ENCODE peak calls at places on chromosomes 16 and 17, in seven cellular contexts. L, D, K, W, M, R and J are unnamed samples.

GRCh38 chr17:17237026-17237799 is at the start of gene FLCN:
- DNase-seq in L (peak), D (peak), K (peak), W (peak), M (peak), R (peak), J (peak)

GRCh38 chr17:39213852-39214251 is 11.9 kb downstream of the STAC2 start:
- DNase-seq in L (no peak), D (peak), K (peak), W (no peak), M (no peak), R (no peak), J (no peak)

GRCh38 chr17:77420476-77420803 is 279.7 kb downstream of the SEC14L1 start:
- DNase-seq in L (no peak), D (no peak), K (no peak), W (no peak), M (no peak), R (no peak), J (no peak)

GRCh38 chr17:56185905-56186783 is 32.9 kb downstream of the ANKFN1 start:
- DNase-seq in L (no peak), D (no peak), K (peak), W (no peak), M (no peak), R (no peak), J (peak)

GRCh38 chr17:9022553-9023388 is 1.5 kb downstream of the NTN1 start:
- DNase-seq in L (no peak), D (no peak), K (no peak), W (no peak), M (no peak), R (no peak), J (peak)

GRCh38 chr17:8739104-8739503 is 5.5 kb downstream of the CCDC42 start:
- DNase-seq in L (no peak), D (no peak), K (no peak), W (no peak), M (no peak), R (no peak), J (no peak)

GRCh38 chr17:76083536-76083935 is 4.6 kb downstream of the ZACN start:
- DNase-seq in L (no peak), D (no peak), K (no peak), W (no peak), M (no peak), R (no peak), J (no peak)

GRCh38 chr16:526181-527014 is 1.1 kb upstream of the CAPN15 start:
- DNase-seq in L (no peak), D (no peak), K (peak), W (peak), M (no peak), R (no peak), J (peak)

GRCh38 chr16:10756574-10756973 is 12.9 kb downstream of the NUBP1 start:
- DNase-seq in L (no peak), D (no peak), K (no peak), W (no peak), M (no peak), R (no peak), J (peak)

GRCh38 chr16:68259421-68259820 is 4.9 kb upstream of the SLC7A6 start:
- DNase-seq in L (peak), D (no peak), K (no peak), W (no peak), M (no peak), R (no peak), J (no peak)

GRCh38 chr17:65230040-65230439 is 92.9 kb downstream of the RGS9 start:
- DNase-seq in L (peak), D (no peak), K (no peak), W (no peak), M (no peak), R (no peak), J (no peak)

GRCh38 chr17:8020251-8020650 is 17.8 kb downstream of the GUCY2D start:
- DNase-seq in L (no peak), D (no peak), K (no peak), W (no peak), M (no peak), R (no peak), J (no peak)

GRCh38 chr16:88353691-88354090 is 29.1 kb upstream of the ZNF469 start:
- DNase-seq in L (no peak), D (no peak), K (no peak), W (no peak), M (no peak), R (no peak), J (no peak)

GRCh38 chr17:12800855-12801365 is 11.6 kb downstream of the ARHGAP44 start:
- DNase-seq in L (no peak), D (no peak), K (no peak), W (no peak), M (no peak), R (no peak), J (no peak)

GRCh38 chr17:59001158-59001814 is 105.4 kb downstream of the TRIM37 start:
- DNase-seq in L (peak), D (no peak), K (peak), W (no peak), M (peak), R (peak), J (peak)

GRCh38 chr16:84540194-84540593 is 35.7 kb upstream of the MEAK7 start:
- DNase-seq in L (no peak), D (no peak), K (no peak), W (no peak), M (no peak), R (no peak), J (no peak)

GRCh38 chr16:64910351-64910750 is 211.5 kb downstream of the CDH11 start:
- DNase-seq in L (no peak), D (no peak), K (no peak), W (peak), M (no peak), R (no peak), J (peak)

GRCh38 chr17:4463818-4464501 is 30.2 kb downstream of the SPNS3 start:
- DNase-seq in L (no peak), D (no peak), K (no peak), W (no peak), M (no peak), R (no peak), J (no peak)

GRCh38 chr16:86882586-86883280 is 304.4 kb downstream of the FOXL1 start:
- DNase-seq in L (no peak), D (no peak), K (peak), W (no peak), M (no peak), R (no peak), J (peak)